ENCODE peak calls at places on chromosomes 13 and 19, in six cellular contexts. L is T-helper 2 cell; J is EL; I is kidney; S is HS-5; P is activated effector memory CD4-positive, alpha-beta T cell treated with anti-CD3 and anti-CD28 coated beads, Interleukin-2, amount 50 U/mL, for 16 hours. A is an unnamed sample.

GRCh38 chr13:104641309-104641708 is 1575.1 kb upstream of the SLC10A2 start:
- DNase-seq in P (no peak), S (peak), I (no peak), L (no peak), J (peak), A (peak)

GRCh38 chr19:35011091-35011689 is 11.1 kb downstream of the GRAMD1A start:
- DNase-seq in J (no peak), P (no peak), I (no peak), S (no peak), L (peak), A (no peak)

GRCh38 chr19:11138659-11139526 is 16.7 kb downstream of the SPC24 start:
- DNase-seq in J (peak), S (peak), L (no peak), I (peak), P (no peak), A (peak)

GRCh38 chr19:33654840-33655508 is 33.2 kb downstream of the CHST8 start:
- DNase-seq in J (no peak), P (peak), S (no peak), I (no peak), L (no peak), A (no peak)

GRCh38 chr19:39497850-39498261 is 891 bp upstream of the DLL3 start:
- DNase-seq in I (no peak), L (no peak), P (peak), S (no peak), J (peak), A (peak)

GRCh38 chr13:53264751-53265150 is 236.1 kb downstream of the OLFM4 start:
- DNase-seq in S (no peak), P (no peak), J (no peak), I (no peak), L (no peak), A (no peak)

GRCh38 chr13:48400090-48400694 is 12.7 kb downstream of the LPAR6 start:
- DNase-seq in I (no peak), P (no peak), S (no peak), L (no peak), J (no peak), A (peak)

GRCh38 chr13:42392180-42392579 is 120.2 kb downstream of the AKAP11 start:
- DNase-seq in P (peak), L (no peak), I (no peak), J (no peak), S (no peak), A (no peak)

GRCh38 chr19:58474291-58474996 is 1.7 kb upstream of the ZNF446 start:
- DNase-seq in I (no peak), J (peak), S (no peak), P (no peak), L (no peak), A (peak)

GRCh38 chr13:23754506-23754905 is 134.7 kb downstream of the MIPEP start:
- DNase-seq in J (no peak), I (no peak), P (peak), S (no peak), L (peak), A (no peak)

GRCh38 chr19:38362076-38362945 is 12.1 kb upstream of the PSMD8 start:
- DNase-seq in J (peak), S (no peak), L (peak), I (peak), P (peak), A (peak)

GRCh38 chr19:46783670-46784069 is 4.7 kb downstream of the SLC1A5 start:
- DNase-seq in S (no peak), J (no peak), L (no peak), I (no peak), P (no peak), A (no peak)

GRCh38 chr19:31512403-31512970 is 163.3 kb upstream of the TSHZ3 start:
- DNase-seq in J (no peak), I (no peak), S (no peak), P (no peak), L (no peak), A (no peak)

GRCh38 chr19:31448221-31448657 is 99.0 kb upstream of the TSHZ3 start:
- DNase-seq in P (no peak), J (peak), I (peak), L (no peak), S (no peak), A (peak)

GRCh38 chr19:2949939-2950285 is 5.1 kb upstream of the ZNF77 start:
- DNase-seq in S (no peak), P (no peak), L (no peak), I (no peak), J (peak), A (peak)

GRCh38 chr19:47471733-47472457 is at the start of gene SLC8A2:
- DNase-seq in S (no peak), L (peak), P (peak), J (peak), I (peak), A (peak)

GRCh38 chr13:28423010-28423409 is 71.9 kb downstream of the FLT1 start:
- DNase-seq in J (no peak), S (no peak), L (peak), I (no peak), P (no peak), A (no peak)

GRCh38 chr13:96379967-96380366 is 290.1 kb downstream of the HS6ST3 start:
- DNase-seq in S (no peak), I (no peak), J (no peak), L (no peak), P (no peak), A (no peak)